ENCODE peak calls at places on chromosomes 12 and 14, in ten cellular contexts. U, N, M, B, R, I, K, D, F and L are unnamed samples.

GRCh38 chr12:124734224-124734788 is 129.4 kb downstream of the SCARB1 start:
- DNase-seq in U (no peak), N (no peak), M (peak), B (no peak), R (no peak), I (no peak), K (peak), D (no peak), F (no peak), L (no peak)

GRCh38 chr12:77734489-77734888 is 96.2 kb upstream of the NAV3 start:
- DNase-seq in U (no peak), N (no peak), M (peak), B (no peak), R (no peak), I (no peak), K (no peak), D (no peak), F (peak), L (no peak)

GRCh38 chr12:104750061-104750460 is 208.0 kb downstream of the SLC41A2 start:
- DNase-seq in U (no peak), N (peak), M (peak), B (no peak), R (no peak), I (no peak), K (no peak), D (no peak), F (no peak), L (no peak)

GRCh38 chr12:70609739-70610491 is 27.3 kb downstream of the PTPRB start:
- DNase-seq in U (peak), N (peak), M (no peak), B (peak), R (no peak), I (no peak), K (no peak), D (peak), F (peak), L (peak)

GRCh38 chr12:124098101-124098757 is 125.2 kb downstream of the ZNF664 start:
- DNase-seq in U (no peak), N (no peak), M (no peak), B (peak), R (no peak), I (no peak), K (no peak), D (no peak), F (no peak), L (no peak)

GRCh38 chr12:102120886-102121285 is 903 bp downstream of the PARPBP start:
- DNase-seq in U (peak), N (no peak), M (peak), B (no peak), R (no peak), I (peak), K (peak), D (no peak), F (no peak), L (peak)

GRCh38 chr12:9736931-9737705 is 4.2 kb upstream of the CLECL1 start:
- DNase-seq in U (peak), N (no peak), M (no peak), B (no peak), R (no peak), I (no peak), K (no peak), D (no peak), F (no peak), L (no peak)

GRCh38 chr12:124336742-124337520 is 42.0 kb downstream of the RFLNA start:
- DNase-seq in U (no peak), N (no peak), M (no peak), B (no peak), R (no peak), I (no peak), K (no peak), D (no peak), F (no peak), L (no peak)

GRCh38 chr14:96039633-96040311 is 610 bp downstream of the C14orf132 start:
- DNase-seq in U (peak), N (no peak), M (peak), B (no peak), R (no peak), I (no peak), K (no peak), D (no peak), F (no peak), L (no peak)

GRCh38 chr12:64826234-64826633 is 1.8 kb downstream of the TBC1D30 start:
- DNase-seq in U (peak), N (no peak), M (peak), B (peak), R (no peak), I (no peak), K (no peak), D (peak), F (peak), L (peak)

GRCh38 chr12:94789510-94790225 is 139.3 kb upstream of the TMCC3 start:
- DNase-seq in U (peak), N (no peak), M (no peak), B (no peak), R (no peak), I (no peak), K (no peak), D (no peak), F (no peak), L (peak)

GRCh38 chr12:53506881-53507719 is at the start of gene NPFF:
- DNase-seq in U (no peak), N (no peak), M (no peak), B (no peak), R (no peak), I (no peak), K (no peak), D (no peak), F (no peak), L (no peak)

GRCh38 chr14:62778847-62779246 is 266.4 kb downstream of the KCNH5 start:
- DNase-seq in U (no peak), N (no peak), M (peak), B (no peak), R (no peak), I (no peak), K (no peak), D (no peak), F (no peak), L (no peak)

GRCh38 chr12:76081909-76082308 is 2.6 kb downstream of the NAP1L1 start:
- DNase-seq in U (no peak), N (no peak), M (no peak), B (no peak), R (no peak), I (no peak), K (no peak), D (no peak), F (no peak), L (no peak)

GRCh38 chr12:20212036-20212435 is 156.3 kb upstream of the PDE3A start:
- DNase-seq in U (peak), N (no peak), M (peak), B (no peak), R (no peak), I (no peak), K (no peak), D (no peak), F (no peak), L (no peak)

GRCh38 chr12:42097971-42098370 is 46.7 kb downstream of the GXYLT1 start:
- DNase-seq in U (peak), N (no peak), M (no peak), B (no peak), R (no peak), I (no peak), K (no peak), D (no peak), F (no peak), L (peak)

GRCh38 chr12:125183187-125184067 is 118.2 kb downstream of the AACS start:
- DNase-seq in U (peak), N (peak), M (peak), B (peak), R (peak), I (peak), K (peak), D (peak), F (peak), L (peak)

GRCh38 chr12:54486173-54486867 is 11.2 kb upstream of the NCKAP1L start:
- DNase-seq in U (no peak), N (no peak), M (no peak), B (no peak), R (no peak), I (no peak), K (no peak), D (no peak), F (no peak), L (no peak)

GRCh38 chr12:124640096-124640495 is 72.7 kb upstream of the NCOR2 start:
- DNase-seq in U (peak), N (no peak), M (peak), B (no peak), R (no peak), I (no peak), K (no peak), D (no peak), F (no peak), L (no peak)

GRCh38 chr14:103696466-103697071 is 18.7 kb downstream of the XRCC3 start:
- DNase-seq in U (peak), N (peak), M (peak), B (peak), R (peak), I (no peak), K (no peak), D (no peak), F (no peak), L (no peak)

GRCh38 chr12:91896725-91897515 is 248.7 kb downstream of the BTG1 start:
- DNase-seq in U (no peak), N (no peak), M (no peak), B (no peak), R (no peak), I (no peak), K (no peak), D (no peak), F (no peak), L (no peak)

GRCh38 chr14:99540196-99541032 is 59.2 kb downstream of the CCNK start:
- DNase-seq in U (no peak), N (no peak), M (no peak), B (no peak), R (no peak), I (no peak), K (no peak), D (no peak), F (no peak), L (no peak)

GRCh38 chr14:85534914-85535313 is 5.0 kb downstream of the FLRT2 start:
- DNase-seq in U (peak), N (no peak), M (no peak), B (peak), R (no peak), I (no peak), K (no peak), D (no peak), F (no peak), L (no peak)

GRCh38 chr12:86565038-86565437 is 308.8 kb upstream of the MGAT4C start:
- DNase-seq in U (no peak), N (no peak), M (no peak), B (no peak), R (no peak), I (no peak), K (no peak), D (no peak), F (no peak), L (no peak)

GRCh38 chr12:48001426-48002178 is 2.7 kb downstream of the COL2A1 start:
- DNase-seq in U (peak), N (peak), M (no peak), B (no peak), R (peak), I (peak), K (no peak), D (peak), F (peak), L (no peak)

GRCh38 chr12:26396402-26396801 is 201.0 kb downstream of the SSPN start:
- DNase-seq in U (no peak), N (no peak), M (no peak), B (no peak), R (no peak), I (no peak), K (no peak), D (no peak), F (no peak), L (no peak)

GRCh38 chr14:68249534-68250517 is 430.2 kb downstream of the RAD51B start:
- DNase-seq in U (peak), N (no peak), M (peak), B (no peak), R (no peak), I (peak), K (no peak), D (no peak), F (no peak), L (no peak)

GRCh38 chr12:53785161-53785560 is 33.4 kb upstream of the CISTR start:
- DNase-seq in U (no peak), N (no peak), M (no peak), B (no peak), R (no peak), I (no peak), K (no peak), D (no peak), F (no peak), L (no peak)

GRCh38 chr14:96629558-96630222 is 127.5 kb downstream of the PAPOLA start:
- DNase-seq in U (no peak), N (peak), M (no peak), B (no peak), R (no peak), I (no peak), K (no peak), D (no peak), F (no peak), L (no peak)

GRCh38 chr12:72011374-72011773 is 72.7 kb downstream of the TPH2 start:
- DNase-seq in U (no peak), N (no peak), M (peak), B (no peak), R (no peak), I (no peak), K (no peak), D (no peak), F (no peak), L (no peak)

GRCh38 chr14:100122481-100123215 is 36.8 kb downstream of the DEGS2 start:
- DNase-seq in U (no peak), N (no peak), M (no peak), B (no peak), R (no peak), I (no peak), K (no peak), D (no peak), F (no peak), L (peak)

GRCh38 chr14:99514552-99515300 is 33.5 kb downstream of the CCNK start:
- DNase-seq in U (no peak), N (peak), M (no peak), B (no peak), R (peak), I (no peak), K (no peak), D (no peak), F (no peak), L (no peak)

GRCh38 chr12:125360540-125360939 is 295.3 kb downstream of the AACS start:
- DNase-seq in U (no peak), N (no peak), M (no peak), B (no peak), R (no peak), I (no peak), K (no peak), D (no peak), F (no peak), L (no peak)

GRCh38 chr12:62658910-62659309 is 192.3 kb downstream of the MON2 start:
- DNase-seq in U (peak), N (no peak), M (no peak), B (no peak), R (no peak), I (no peak), K (no peak), D (no peak), F (no peak), L (no peak)

GRCh38 chr12:2049604-2050540 is 2.9 kb upstream of the CACNA1C start:
- DNase-seq in U (no peak), N (no peak), M (peak), B (no peak), R (no peak), I (no peak), K (peak), D (no peak), F (no peak), L (no peak)

GRCh38 chr12:2051700-2052625 is 824 bp upstream of the CACNA1C start:
- DNase-seq in U (no peak), N (no peak), M (no peak), B (no peak), R (no peak), I (no peak), K (no peak), D (no peak), F (no peak), L (no peak)

GRCh38 chr12:2053675-2054070 is 886 bp downstream of the CACNA1C start:
- DNase-seq in U (no peak), N (no peak), M (no peak), B (no peak), R (no peak), I (no peak), K (no peak), D (no peak), F (peak), L (no peak)

GRCh38 chr12:2054091-2055018 is 1.6 kb downstream of the CACNA1C start:
- DNase-seq in U (no peak), N (no peak), M (no peak), B (peak), R (no peak), I (no peak), K (no peak), D (no peak), F (no peak), L (no peak)

GRCh38 chr12:2052861-2053674 is at the start of gene CACNA1C:
- DNase-seq in U (peak), N (peak), M (peak), B (peak), R (no peak), I (no peak), K (no peak), D (peak), F (peak), L (peak)
- TF ChIP-seq POLR2A in U (no peak), N (no peak), M (no peak), B (no peak), R (no peak), I (no peak), K (no peak), D (no peak), F (peak), L (no peak)

DNA sequence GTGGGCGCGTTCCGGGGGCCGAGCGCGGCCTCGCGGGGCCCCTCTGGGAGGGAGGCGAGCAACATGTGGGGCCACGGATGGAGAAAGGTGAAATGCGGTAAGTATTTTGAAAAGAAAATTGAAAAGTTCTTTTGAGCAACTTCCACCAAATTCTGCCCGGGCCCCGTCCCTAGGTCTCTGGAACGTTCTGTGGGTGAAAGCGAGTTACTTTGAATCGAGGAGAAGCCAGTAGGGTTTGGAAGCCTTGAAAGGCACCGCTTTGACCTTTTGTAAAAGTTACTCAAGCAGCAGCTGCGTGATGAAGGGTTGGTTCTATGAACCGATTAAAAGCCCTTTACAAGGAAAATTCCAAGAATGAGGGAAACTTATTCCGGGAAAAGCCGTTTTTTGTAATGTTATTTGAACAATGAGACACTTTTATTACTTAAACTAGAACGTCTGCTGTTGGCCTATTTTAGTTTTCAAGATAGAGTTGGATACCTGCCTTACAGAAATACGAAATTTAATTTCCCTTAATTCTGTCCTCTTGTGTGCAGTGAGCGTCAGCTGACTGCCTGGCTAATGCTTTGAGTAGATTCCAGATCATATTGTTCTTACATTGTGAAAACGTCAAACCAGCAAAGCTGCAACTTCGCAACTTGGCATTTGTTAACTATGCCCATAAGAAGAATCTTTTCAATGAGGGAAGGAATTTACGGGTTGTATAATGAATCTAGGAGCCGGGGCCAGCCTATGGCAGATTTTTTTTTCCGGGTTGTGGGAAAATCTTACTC is 884 bp downstream of the LARP4 start:
- DNase-seq in U (peak), N (no peak), M (peak), B (peak), R (no peak), I (no peak), K (no peak), D (no peak), F (peak), L (peak)
- TF ChIP-seq POLR2A in U (no peak), N (no peak), M (no peak), B (no peak), R (no peak), I (no peak), K (no peak), D (no peak), F (peak), L (no peak)

GRCh38 chr12:69470189-69471094 is at the start of gene FRS2:
- DNase-seq in U (peak), N (peak), M (peak), B (peak), R (peak), I (peak), K (peak), D (peak), F (peak), L (peak)
- TF ChIP-seq POLR2A in U (peak), N (no peak), M (peak), B (peak), R (peak), I (peak), K (peak), D (no peak), F (peak), L (peak)

GRCh38 chr12:52203126-52203921 is 11.5 kb upstream of the KRT80 start:
- DNase-seq in U (no peak), N (peak), M (peak), B (no peak), R (peak), I (peak), K (peak), D (peak), F (no peak), L (peak)
- TF ChIP-seq POLR2A in U (no peak), N (no peak), M (no peak), B (no peak), R (no peak), I (no peak), K (no peak), D (no peak), F (no peak), L (no peak)

GRCh38 chr12:39442895-39443703 is at the start of gene KIF21A:
- DNase-seq in U (peak), N (peak), M (peak), B (peak), R (peak), I (peak), K (peak), D (peak), F (peak), L (peak)
- TF ChIP-seq POLR2A in U (peak), N (peak), M (peak), B (no peak), R (no peak), I (peak), K (peak), D (no peak), F (peak), L (peak)

DNA sequence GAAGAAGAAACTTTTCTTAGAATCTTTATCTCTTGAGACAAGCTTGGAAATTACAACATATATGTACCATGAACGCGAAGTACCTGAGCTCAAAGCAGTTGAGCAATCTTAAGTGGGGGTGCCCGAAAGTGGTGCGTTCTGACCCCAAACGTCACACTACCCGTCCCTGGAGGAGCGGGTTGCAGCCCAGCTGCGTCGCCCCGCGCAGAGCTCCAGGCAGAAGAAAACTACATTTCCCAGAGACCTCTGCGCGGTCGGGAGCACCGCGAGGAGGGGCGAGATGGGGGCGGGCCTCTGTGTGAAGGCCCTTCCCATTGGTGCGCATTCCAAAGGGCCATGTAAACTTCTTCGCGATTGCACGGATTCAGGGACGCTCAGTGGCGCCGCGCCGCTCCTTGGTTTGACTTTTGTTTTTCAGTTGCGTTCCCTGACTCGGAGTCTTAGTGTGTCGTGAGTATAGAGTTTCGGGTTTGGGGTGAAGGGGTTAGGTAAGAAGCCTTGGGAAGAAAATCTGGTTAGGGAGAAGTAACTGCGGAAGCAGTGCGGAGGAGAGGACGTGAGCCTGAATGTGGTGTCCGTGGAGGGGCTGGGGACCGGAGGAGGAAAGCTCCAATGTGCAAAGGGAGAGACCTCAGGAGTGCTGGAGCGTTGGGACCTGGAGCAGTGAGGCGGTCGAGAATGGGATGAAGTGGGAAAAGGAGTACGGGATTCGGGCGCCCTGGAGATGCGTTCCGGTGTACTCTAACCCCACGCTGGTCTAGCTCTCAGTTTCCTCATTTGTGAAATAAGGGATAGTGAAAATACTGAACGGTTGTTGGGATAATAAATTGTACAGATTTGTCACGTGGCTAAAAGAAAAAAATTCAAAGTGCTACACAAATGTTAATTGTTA is at the start of gene CCDC77:
- DNase-seq in U (peak), N (peak), M (peak), B (peak), R (peak), I (peak), K (peak), D (peak), F (peak), L (no peak)
- TF ChIP-seq POLR2A in U (peak), N (no peak), M (no peak), B (no peak), R (no peak), I (peak), K (peak), D (no peak), F (peak), L (peak)